ENCODE peak calls at places on chromosomes 13 and 19, in five cellular contexts. B is HepG2, Q is GM12891, Y is H1, O is K562. W is an unnamed sample.

GRCh38 chr19:36140289-36141038 is 598 bp downstream of the CAPNS1 start:
- DNase-seq in B (peak; percentile 53), Q (peak; percentile 73), Y (peak; percentile 72), O (peak; percentile 83), W (peak; percentile 72)

GRCh38 chr13:111952814-111953213 is 114.1 kb upstream of the SOX1 start:
- DNase-seq in B (no peak), Q (no peak), Y (peak; percentile 32), O (no peak), W (no peak)

GRCh38 chr19:11152318-11153062 is 3.1 kb downstream of the SPC24 start:
- DNase-seq in B (no peak), Q (no peak), Y (no peak), O (no peak), W (no peak)

GRCh38 chr13:65977525-65977924 is 1252.6 kb downstream of the PCDH9 start:
- DNase-seq in B (no peak), Q (no peak), Y (no peak), O (no peak), W (no peak)

GRCh38 chr19:4342421-4343055 is 824 bp upstream of the MPND start:
- DNase-seq in B (peak; percentile 100), Q (peak; percentile 84), Y (peak; percentile 87), O (peak; percentile 99), W (peak; percentile 90)

GRCh38 chr19:6737284-6737872 is at the start of gene GPR108:
- DNase-seq in B (peak; percentile 100), Q (peak; percentile 96), Y (peak; percentile 99), O (peak; percentile 100), W (peak; percentile 97)

GRCh38 chr13:26186995-26187394 is 35.1 kb downstream of the RNF6 start:
- DNase-seq in B (no peak), Q (no peak), Y (no peak), O (no peak), W (no peak)

GRCh38 chr19:19580417-19580816 is 38.1 kb downstream of the PBX4 start:
- DNase-seq in B (no peak), Q (no peak), Y (no peak), O (no peak), W (no peak)

GRCh38 chr19:3024870-3025515 is 4.1 kb downstream of the TLE2 start:
- DNase-seq in B (no peak), Q (no peak), Y (peak; percentile 67), O (no peak), W (no peak)

GRCh38 chr19:46784262-46785053 is 3.9 kb downstream of the SLC1A5 start:
- DNase-seq in B (peak; percentile 80), Q (peak; percentile 72), Y (peak; percentile 69), O (peak; percentile 91), W (peak; percentile 82)

GRCh38 chr19:52901842-52902241 is 4.4 kb upstream of the ZNF320 start:
- DNase-seq in B (peak; percentile 14), Q (no peak), Y (no peak), O (no peak), W (no peak)

GRCh38 chr13:94950303-94950702 is 238.0 kb upstream of the SOX21 start:
- DNase-seq in B (no peak), Q (no peak), Y (no peak), O (peak; percentile 28), W (no peak)

GRCh38 chr19:12987190-12987589 is 8.1 kb upstream of the NFIX start:
- DNase-seq in B (no peak), Q (no peak), Y (no peak), O (no peak), W (no peak)

GRCh38 chr19:50542825-50543428 is 25.3 kb downstream of the LRRC4B start:
- DNase-seq in B (no peak), Q (no peak), Y (no peak), O (no peak), W (no peak)

GRCh38 chr19:15666883-15667282 is 6.0 kb upstream of the CYP4F12 start:
- DNase-seq in B (no peak), Q (no peak), Y (no peak), O (no peak), W (no peak)

GRCh38 chr13:48278806-48279205 is 24.7 kb upstream of the RB1 start:
- DNase-seq in B (no peak), Q (no peak), Y (no peak), O (no peak), W (no peak)

GRCh38 chr19:18345296-18345695 is 4.9 kb downstream of the PGPEP1 start:
- DNase-seq in B (no peak), Q (no peak), Y (no peak), O (no peak), W (no peak)

GRCh38 chr13:23851106-23851505 is 38.1 kb downstream of the MIPEP start:
- DNase-seq in B (no peak), Q (no peak), Y (no peak), O (no peak), W (no peak)

GRCh38 chr13:107365466-107366215 is 797.7 kb upstream of the ARGLU1 start:
- DNase-seq in B (no peak), Q (no peak), Y (no peak), O (no peak), W (no peak)

GRCh38 chr13:61410669-61411297 is 4.9 kb downstream of the PCDH20 start:
- DNase-seq in B (peak; percentile 5), Q (no peak), Y (no peak), O (peak; percentile 4), W (no peak)

GRCh38 chr19:814108-815078 is 7.4 kb downstream of the PLPPR3 start:
- DNase-seq in B (no peak), Q (peak; percentile 47), Y (no peak), O (no peak), W (no peak)

GRCh38 chr13:33639640-33640080 is 178.3 kb upstream of the RFC3 start:
- DNase-seq in B (peak; percentile 43), Q (no peak), Y (no peak), O (no peak), W (no peak)

GRCh38 chr19:40612831-40613668 is 11.9 kb downstream of the LTBP4 start:
- DNase-seq in B (no peak), Q (no peak), Y (peak; percentile 99), O (peak; percentile 84), W (peak; percentile 74)

GRCh38 chr19:42284066-42284501 is 15.0 kb downstream of the CIC start:
- DNase-seq in B (no peak), Q (peak; percentile 82), Y (no peak), O (peak; percentile 89), W (peak; percentile 85)

GRCh38 chr19:47539747-47540311 is 25.0 kb upstream of the NAPA start:
- DNase-seq in B (no peak), Q (no peak), Y (no peak), O (no peak), W (no peak)

GRCh38 chr13:111206148-111206547 is 91.0 kb downstream of the ARHGEF7 start:
- DNase-seq in B (no peak), Q (no peak), Y (no peak), O (no peak), W (no peak)

GRCh38 chr13:77379508-77379907 is 52.6 kb upstream of the MYCBP2 start:
- DNase-seq in B (no peak), Q (no peak), Y (no peak), O (no peak), W (no peak)

GRCh38 chr13:77374786-77375185 is 47.9 kb upstream of the MYCBP2 start:
- DNase-seq in B (no peak), Q (no peak), Y (no peak), O (no peak), W (no peak)

GRCh38 chr13:77378662-77379061 is 51.8 kb upstream of the MYCBP2 start:
- DNase-seq in B (no peak), Q (no peak), Y (no peak), O (no peak), W (no peak)

GRCh38 chr13:77375554-77375953 is 48.7 kb upstream of the MYCBP2 start:
- DNase-seq in B (no peak), Q (no peak), Y (no peak), O (no peak), W (no peak)

GRCh38 chr13:77377016-77377415 is 50.1 kb upstream of the MYCBP2 start:
- DNase-seq in B (no peak), Q (no peak), Y (no peak), O (no peak), W (no peak)
- TF ChIP-seq TAF1 in B (no peak), Q (no peak), Y (no peak), O (no peak), W (no peak)

GRCh38 chr19:38731654-38732301 is 12.5 kb downstream of the CAPN12 start:
- DNase-seq in B (no peak), Q (no peak), Y (no peak), O (no peak), W (no peak)
- TF ChIP-seq TAF1 in B (no peak), Q (no peak), Y (no peak), O (no peak), W (no peak)

DNA sequence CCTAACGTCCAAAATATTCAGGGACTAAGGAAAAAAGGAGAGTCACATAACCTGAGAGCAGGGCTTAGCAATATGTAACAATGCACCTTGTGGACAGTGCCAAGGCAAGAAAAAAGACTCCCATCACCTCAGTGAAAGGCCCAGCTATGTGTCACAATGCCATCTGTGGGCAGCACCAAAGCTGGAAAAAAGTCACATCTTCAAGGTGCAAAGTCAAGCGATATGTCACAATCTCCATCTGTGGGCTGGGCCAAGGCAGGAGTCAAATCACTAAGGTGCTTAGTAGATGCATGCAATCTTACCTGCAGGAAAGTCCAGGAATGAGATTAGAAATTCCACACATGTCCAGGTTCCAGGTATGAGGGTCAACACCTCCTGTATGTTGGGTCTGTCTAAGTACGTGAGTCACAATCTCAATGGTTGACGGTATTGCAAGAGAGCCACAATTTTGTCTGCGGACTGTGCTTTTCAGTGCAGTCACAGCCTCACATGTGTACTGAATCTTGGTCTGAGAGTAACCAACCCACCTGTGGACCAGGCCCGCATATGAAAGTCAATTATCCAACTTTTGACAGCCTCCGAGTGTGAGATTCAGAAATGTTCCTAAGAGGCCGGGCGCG is 14.8 kb upstream of the ZNF43 start:
- DNase-seq in B (no peak), Q (no peak), Y (no peak), O (no peak), W (no peak)
- TF ChIP-seq TAF1 in B (no peak), Q (no peak), Y (no peak), O (no peak), W (no peak)

GRCh38 chr19:53991224-53992113 is at the start of gene CACNG6:
- DNase-seq in B (no peak), Q (no peak), Y (peak; percentile 77), O (no peak), W (no peak)
- TF ChIP-seq TAF1 in B (no peak), Q (no peak), Y (no peak), O (no peak), W (no peak)

GRCh38 chr13:29532821-29533220 is 62.7 kb downstream of the SLC7A1 start:
- DNase-seq in B (no peak), Q (no peak), Y (no peak), O (no peak), W (no peak)
- TF ChIP-seq TAF1 in B (no peak), Q (no peak), Y (no peak), O (no peak), W (no peak)

GRCh38 chr13:88376762-88377388 is 705.7 kb downstream of the SLITRK5 start:
- DNase-seq in B (no peak), Q (no peak), Y (no peak), O (no peak), W (no peak)
- TF ChIP-seq TAF1 in B (no peak), Q (no peak), Y (no peak), O (no peak), W (no peak)

W was measured in GM12892.